ENCODE peak calls at places on chromosomes 16 and 17, in four cellular contexts. K is fibroblast of lung, L is HCT116, W is neural progenitor cell. I is an unnamed sample.

GRCh38 chr17:8872705-8873426 is 5.4 kb upstream of the PIK3R6 start:
- DNase-seq in K (no peak), L (no peak), W (no peak), I (no peak)

GRCh38 chr17:79659376-79659775 is 48.5 kb upstream of the RBFOX3 start:
- DNase-seq in K (no peak), W (no peak), L (no peak), I (no peak)

GRCh38 chr17:54021418-54021817 is 198.7 kb downstream of the KIF2B start:
- DNase-seq in K (no peak), W (no peak), L (no peak), I (no peak)

GRCh38 chr16:15682105-15682570 is 32.1 kb downstream of the NDE1 start:
- DNase-seq in L (peak), K (peak), W (peak), I (peak)

GRCh38 chr16:19595043-19595767 is 39.7 kb downstream of the VPS35L start:
- DNase-seq in L (no peak), W (no peak), K (peak), I (peak)

GRCh38 chr17:2901582-2901981 is 105.3 kb downstream of the RAP1GAP2 start:
- DNase-seq in K (no peak), L (no peak), W (no peak), I (no peak)

GRCh38 chr17:39754958-39755549 is 17.3 kb downstream of the GRB7 start:
- DNase-seq in L (no peak), K (no peak), W (peak), I (no peak)

GRCh38 chr17:19533718-19534561 is at the start of gene SLC47A1:
- DNase-seq in W (peak), L (no peak), K (no peak), I (no peak)

GRCh38 chr16:11835891-11836652 is 15.3 kb downstream of the RSL1D1 start:
- DNase-seq in L (no peak), K (peak), W (no peak), I (no peak)

GRCh38 chr17:62713096-62713870 is 85.8 kb downstream of the MRC2 start:
- DNase-seq in L (no peak), K (no peak), W (peak), I (no peak)

DNA sequence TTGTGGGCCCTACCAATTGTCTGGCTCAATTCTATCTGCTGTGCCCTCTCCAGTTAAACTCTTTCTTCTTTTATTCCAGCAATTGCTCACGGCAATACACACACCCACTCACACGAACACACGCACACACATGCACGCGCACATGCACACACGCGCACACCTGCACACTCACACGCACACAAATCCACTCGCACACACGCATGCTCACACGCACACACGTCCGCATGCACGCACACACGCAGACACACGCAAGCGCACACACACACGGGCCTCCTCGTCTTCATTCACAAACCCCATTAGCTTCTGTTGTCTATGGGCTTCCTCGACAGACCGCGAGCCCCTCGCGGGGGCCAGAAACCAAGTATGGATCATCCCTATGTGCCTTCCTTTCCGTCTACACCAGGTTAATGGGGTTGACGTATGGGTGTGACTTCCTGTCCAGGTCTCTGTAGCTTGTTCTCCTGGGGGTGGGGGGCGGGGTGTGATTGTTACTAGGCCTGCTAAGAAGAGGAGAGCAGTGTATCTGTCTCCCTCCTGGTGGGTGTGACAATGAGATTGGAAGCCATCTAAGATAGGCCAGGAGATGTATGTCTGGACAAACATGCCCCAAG is 717 bp upstream of the CTF1 start:
- DNase-seq in L (peak), K (no peak), W (no peak), I (peak)
- H3K4me3 ChIP-seq in L (peak), K (peak), W (peak), I (peak)

GRCh38 chr17:43908111-43908721 is 880 bp upstream of the MPP2 start:
- DNase-seq in L (peak), K (peak), W (peak), I (no peak)

GRCh38 chr17:43907425-43907981 is at the start of gene MPP2:
- DNase-seq in L (peak), W (peak), K (peak), I (no peak)

GRCh38 chr17:43905400-43905984 is 1.8 kb downstream of the MPP2 start:
- DNase-seq in K (no peak), L (no peak), W (peak), I (no peak)

GRCh38 chr17:43906951-43907424 is 348 bp downstream of the MPP2 start:
- DNase-seq in K (no peak), W (no peak), L (no peak), I (no peak)

DNA sequence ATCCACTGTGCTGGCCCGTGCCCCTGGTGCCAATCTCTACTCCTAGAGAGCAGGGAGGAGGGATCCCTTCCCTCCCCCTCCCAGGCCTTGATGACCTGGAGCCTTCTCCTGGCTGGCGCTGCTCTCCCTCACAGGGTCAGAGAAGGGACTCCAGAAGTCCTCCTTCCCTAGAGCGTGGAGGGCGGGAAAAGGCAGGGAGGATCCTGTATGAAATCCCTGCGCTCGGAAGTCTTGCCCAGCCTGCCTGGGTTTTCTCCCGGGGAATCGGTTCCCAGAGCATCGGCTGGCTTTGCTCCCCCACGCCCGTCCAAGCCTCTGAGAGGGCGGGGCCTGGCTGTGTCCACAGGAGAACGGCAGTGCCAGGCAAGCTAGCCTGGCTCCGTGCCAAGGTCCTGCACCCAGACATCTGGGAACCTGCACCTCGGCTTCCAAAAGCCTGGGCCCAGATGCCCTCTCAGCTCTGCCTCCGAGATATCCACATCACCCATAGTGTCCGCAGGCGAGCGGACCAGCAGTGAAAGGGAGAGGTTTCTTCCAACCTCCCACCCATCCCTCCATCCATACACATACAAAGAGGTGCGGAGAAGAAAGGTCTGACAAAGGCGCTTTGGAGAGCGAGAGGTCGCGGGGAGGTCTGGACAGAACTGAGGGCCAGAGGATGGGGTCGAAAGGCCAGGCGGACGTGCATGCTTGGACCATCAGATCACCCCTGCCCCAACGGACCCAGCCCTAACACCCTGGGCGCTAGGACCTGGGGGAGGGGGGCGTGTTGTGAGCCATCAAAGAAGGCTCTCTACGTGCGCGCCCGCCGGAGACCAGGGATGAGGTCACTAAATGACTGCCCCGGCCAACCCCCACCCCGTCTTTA is 1.1 kb downstream of the MPP2 start:
- DNase-seq in W (peak), L (no peak), K (peak), I (no peak)
- TF ChIP-seq EZH2 in W (peak), L (no peak), K (no peak), I (peak)

GRCh38 chr17:55172612-55173011 is 92.1 kb upstream of the HLF start:
- DNase-seq in W (no peak), L (no peak), K (no peak), I (peak)

GRCh38 chr17:55174133-55174532 is 90.6 kb upstream of the HLF start:
- DNase-seq in K (no peak), W (no peak), L (no peak), I (no peak)

GRCh38 chr17:55175788-55176425 is 88.9 kb upstream of the HLF start:
- DNase-seq in L (no peak), K (no peak), W (no peak), I (no peak)

GRCh38 chr17:55168970-55169687 is 95.6 kb upstream of the HLF start:
- DNase-seq in L (no peak), W (no peak), K (no peak), I (no peak)

GRCh38 chr17:55171634-55172328 is 93.0 kb upstream of the HLF start:
- DNase-seq in K (no peak), W (no peak), L (no peak), I (no peak)
- H3K4me3 ChIP-seq in K (no peak), W (no peak), L (no peak), I (no peak)

DNA sequence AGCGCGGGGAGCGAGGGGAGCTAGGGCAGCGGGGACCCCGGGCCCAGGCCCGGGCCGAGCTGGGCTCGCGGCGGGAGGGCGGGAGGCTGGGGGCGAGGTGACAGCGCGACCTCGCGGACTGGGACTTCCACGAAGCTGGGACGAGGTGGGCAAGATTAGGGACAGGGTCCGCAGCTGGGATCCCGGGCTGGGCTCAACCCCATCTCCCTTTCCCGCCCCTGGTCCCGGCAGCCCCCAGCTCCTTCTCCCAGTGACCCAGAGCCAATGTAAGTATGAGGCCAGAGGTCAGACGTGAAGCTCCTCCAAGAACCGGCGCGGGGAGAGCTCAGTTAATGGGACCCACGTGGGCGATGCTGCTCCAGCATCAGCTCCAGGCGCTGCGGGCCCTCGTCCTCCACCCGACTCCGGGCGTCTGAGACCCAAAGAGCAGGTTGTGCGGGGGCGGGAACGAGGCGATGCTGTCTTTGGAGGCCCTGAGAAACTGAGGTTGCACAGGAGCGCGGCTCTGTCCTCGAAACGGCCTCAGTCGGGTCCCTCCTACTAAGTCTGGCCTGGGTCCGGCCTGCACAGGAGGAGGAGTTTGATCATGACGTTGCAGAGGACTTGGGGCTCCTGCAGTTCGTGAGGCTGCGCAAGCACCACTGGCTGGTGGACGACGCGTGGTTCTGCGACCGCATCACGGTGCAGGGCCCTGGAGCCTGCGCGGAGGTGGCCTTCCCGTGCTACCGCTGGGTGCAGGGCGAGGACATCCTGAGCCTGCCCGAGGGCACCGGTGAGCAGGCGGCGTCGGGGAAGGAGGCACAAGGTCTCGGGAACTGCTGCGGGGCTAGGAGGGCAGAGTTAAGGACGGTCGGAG is 635 bp downstream of the ALOX12 start:
- DNase-seq in K (no peak), W (no peak), L (no peak), I (no peak)
- TF ChIP-seq EZH2 in K (no peak), W (no peak), L (no peak), I (no peak)

GRCh38 chr16:57882206-57882605 is 79.9 kb upstream of the KIFC3 start:
- DNase-seq in W (no peak), K (no peak), L (no peak), I (no peak)

GRCh38 chr16:57884655-57885133 is 82.4 kb upstream of the KIFC3 start:
- DNase-seq in L (no peak), W (no peak), K (no peak), I (no peak)

GRCh38 chr16:57883480-57883879 is 81.2 kb upstream of the KIFC3 start:
- DNase-seq in W (no peak), L (no peak), K (no peak), I (no peak)

GRCh38 chr16:57882797-57883196 is 80.5 kb upstream of the KIFC3 start:
- DNase-seq in K (no peak), W (peak), L (no peak), I (no peak)

GRCh38 chr16:57883953-57884654 is 81.8 kb upstream of the KIFC3 start:
- DNase-seq in W (no peak), K (no peak), L (no peak), I (no peak)
- H3K4me3 ChIP-seq in W (no peak), K (no peak), L (no peak), I (no peak)

DNA sequence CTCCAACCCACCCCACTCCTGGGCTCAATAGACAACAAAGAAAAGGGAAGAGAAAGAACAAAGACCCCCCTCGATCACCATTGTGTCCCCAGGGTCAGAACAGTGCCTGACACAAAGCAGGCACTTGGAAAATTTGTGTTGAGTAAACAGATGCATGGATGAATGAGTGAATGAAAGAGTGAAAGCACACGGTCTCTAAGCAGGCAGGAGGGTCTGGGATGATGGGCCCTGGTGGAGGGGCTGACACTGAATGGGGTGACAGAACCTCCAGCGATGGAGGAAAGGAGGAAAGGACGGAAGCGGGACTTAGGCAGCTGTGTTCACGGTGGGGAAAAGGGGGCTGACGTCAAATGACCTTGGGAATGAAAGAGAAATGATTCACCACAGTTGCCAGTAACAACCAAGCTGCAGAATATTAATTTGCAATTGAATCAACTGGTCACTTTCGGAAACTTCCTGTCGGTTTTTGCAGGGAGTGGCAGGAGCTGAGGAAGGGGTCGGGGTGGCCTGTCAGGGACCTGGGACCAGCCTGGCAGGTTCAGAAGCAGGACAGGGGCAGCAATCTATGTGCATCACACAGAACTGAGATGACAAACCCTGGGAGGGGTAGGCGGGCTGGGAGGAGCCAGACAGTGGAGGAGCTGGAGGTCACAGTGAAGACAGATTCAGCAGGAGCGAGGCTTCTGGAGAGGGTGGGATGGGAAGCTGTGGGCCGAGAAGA is 6.7 kb upstream of the GAST start:
- DNase-seq in L (no peak), K (peak), W (peak), I (no peak)
- TF ChIP-seq EZH2 in L (no peak), K (no peak), W (no peak), I (no peak)

GRCh38 chr17:7589204-7589868 is 558 bp downstream of the SOX15 start:
- DNase-seq in L (no peak), K (peak), W (peak), I (no peak)
- H3K4me3 ChIP-seq in L (no peak), K (peak), W (peak), I (peak)

DNA sequence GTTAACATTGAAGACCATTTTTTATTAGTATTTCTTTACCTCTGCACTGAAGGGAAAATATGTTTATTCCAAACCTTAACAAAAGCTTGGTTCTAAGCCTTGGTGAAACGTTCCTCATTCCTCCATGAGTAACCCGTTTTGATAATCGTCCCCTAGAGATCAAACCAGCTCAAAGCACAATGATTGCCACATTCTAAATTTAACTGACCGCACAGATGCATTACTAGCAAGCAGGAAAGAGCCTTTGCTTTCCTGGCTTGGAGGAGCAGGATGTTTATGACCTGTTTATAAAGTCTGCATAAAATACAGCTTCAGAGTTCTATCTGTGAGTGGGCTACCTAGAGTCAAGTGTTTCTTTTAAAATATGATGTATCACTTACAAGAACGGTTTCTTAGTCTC is 193.8 kb downstream of the TMEM114 start:
- DNase-seq in K (no peak), W (no peak), L (no peak), I (no peak)
- TF ChIP-seq EZH2 in K (no peak), W (no peak), L (no peak), I (no peak)

GRCh38 chr17:45423304-45423703 is 9.4 kb downstream of the ARHGAP27 start:
- DNase-seq in K (no peak), L (no peak), W (no peak), I (no peak)

GRCh38 chr17:45424769-45425124 is 7.9 kb downstream of the ARHGAP27 start:
- DNase-seq in W (no peak), L (no peak), K (no peak), I (no peak)

GRCh38 chr17:45425984-45426413 is 6.7 kb downstream of the ARHGAP27 start:
- DNase-seq in L (no peak), K (no peak), W (no peak), I (no peak)

GRCh38 chr17:45425125-45425983 is 7.3 kb downstream of the ARHGAP27 start:
- DNase-seq in W (peak), L (peak), K (peak), I (peak)

DNA sequence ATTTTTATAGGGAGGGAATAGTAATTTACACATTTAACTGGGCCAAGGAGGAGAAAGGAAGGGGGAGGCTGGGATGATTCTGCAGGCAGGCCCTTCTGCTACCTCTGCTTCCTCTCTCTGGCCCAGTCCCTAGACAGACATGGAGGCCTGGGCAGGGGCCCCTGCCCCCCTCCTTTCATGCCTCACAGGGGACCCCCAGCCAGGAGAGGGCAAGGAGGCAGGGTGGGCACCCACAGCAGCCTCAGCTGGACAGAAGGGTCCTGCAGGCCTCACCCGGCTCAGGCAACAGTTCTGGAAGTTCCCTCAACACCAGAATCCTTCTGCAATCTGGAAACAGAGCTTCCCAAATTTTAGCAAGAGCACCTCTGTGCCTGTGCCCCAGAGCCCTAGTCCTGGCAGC is 8.7 kb downstream of the ARHGAP27 start:
- DNase-seq in W (no peak), L (no peak), K (no peak), I (no peak)
- H3K4me3 ChIP-seq in W (no peak), L (peak), K (no peak), I (no peak)

DNA sequence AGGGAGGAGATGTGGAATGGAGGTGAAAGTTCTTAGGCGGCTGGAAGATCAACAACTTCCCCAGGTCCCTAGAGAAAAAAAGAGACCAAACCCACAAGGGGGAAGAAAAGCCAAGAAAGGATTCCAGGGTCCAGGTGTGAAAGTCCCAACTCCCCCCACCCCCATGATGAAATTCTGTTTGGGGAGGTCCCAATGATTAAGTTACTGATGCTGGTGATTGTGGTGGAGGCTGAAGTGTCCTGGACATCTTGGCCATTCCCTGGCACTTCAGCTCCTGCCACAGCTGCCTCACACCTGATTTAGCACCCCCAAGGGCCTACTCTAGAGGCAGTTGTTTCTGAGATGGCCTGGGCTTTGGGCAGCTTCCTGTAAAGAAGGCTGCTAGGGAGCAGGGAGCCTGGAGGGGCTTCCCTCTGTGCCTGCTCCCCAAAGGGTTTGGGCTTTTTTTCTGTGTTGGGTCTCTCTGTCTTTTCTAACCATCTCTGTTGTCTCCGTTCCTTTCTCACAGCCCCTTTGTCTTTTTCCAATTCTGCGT is 13.1 kb downstream of the HOXB4 start:
- DNase-seq in L (no peak), W (no peak), K (peak), I (no peak)
- TF ChIP-seq EZH2 in L (no peak), W (no peak), K (no peak), I (no peak)